ENCODE peak calls at places on chromosomes 13 and 19, in five cellular contexts. U is GM23248, V is pancreas, L is fibroblast of lung, H is AG10803. R is an unnamed sample.

GRCh38 chr13:34863360-34864135 is 78.5 kb upstream of the NBEA start:
- DNase-seq in U (peak), V (no peak), L (peak), H (peak), R (no peak)

GRCh38 chr13:49627831-49628652 is at the start of gene ARL11:
- DNase-seq in U (no peak), V (no peak), L (no peak), H (no peak), R (peak)

GRCh38 chr13:42048625-42049453 is at the start of gene DGKH:
- DNase-seq in U (peak), V (peak), L (peak), H (peak), R (peak)

GRCh38 chr13:22757530-22758120 is 423.2 kb upstream of the SGCG start:
- DNase-seq in U (peak), V (no peak), L (no peak), H (peak), R (no peak)

GRCh38 chr13:85266331-85266730 is 532.9 kb downstream of the SLITRK6 start:
- DNase-seq in U (no peak), V (no peak), L (no peak), H (no peak), R (no peak)

GRCh38 chr19:2433854-2434253 is 6.5 kb upstream of the TIMM13 start:
- DNase-seq in U (no peak), V (no peak), L (no peak), H (no peak), R (no peak)

GRCh38 chr19:56900573-56901097 is 60.1 kb upstream of the PEG3 start:
- DNase-seq in U (no peak), V (no peak), L (no peak), H (no peak), R (no peak)

GRCh38 chr13:46896346-46897138 is at the start of gene HTR2A:
- DNase-seq in U (peak), V (peak), L (peak), H (peak), R (peak)

GRCh38 chr13:19862511-19863313 is 737 bp downstream of the ZMYM5 start:
- DNase-seq in U (peak), V (peak), L (peak), H (peak), R (peak)

GRCh38 chr19:9885077-9885552 is 50.0 kb downstream of the PIN1 start:
- DNase-seq in U (peak), V (no peak), L (peak), H (peak), R (no peak)

GRCh38 chr19:32677657-32678056 is 2.0 kb downstream of the RGS9BP start:
- DNase-seq in U (no peak), V (no peak), L (no peak), H (no peak), R (no peak)

GRCh38 chr19:16360738-16361137 is 36.1 kb downstream of the KLF2 start:
- DNase-seq in U (no peak), V (no peak), L (no peak), H (no peak), R (no peak)

GRCh38 chr19:55676384-55676783 is 1.4 kb downstream of the EPN1 start:
- DNase-seq in U (peak), V (no peak), L (peak), H (peak), R (no peak)

GRCh38 chr19:58398545-58398944 is 3.1 kb downstream of the RNF225 start:
- DNase-seq in U (no peak), V (no peak), L (no peak), H (no peak), R (no peak)

GRCh38 chr13:28375250-28375930 is 119.5 kb downstream of the FLT1 start:
- DNase-seq in U (no peak), V (no peak), L (no peak), H (no peak), R (no peak)

GRCh38 chr13:95201814-95202521 is 99.3 kb downstream of the ABCC4 start:
- DNase-seq in U (no peak), V (no peak), L (peak), H (peak), R (no peak)

GRCh38 chr13:51605698-51606097 is 21.4 kb downstream of the WDFY2 start:
- DNase-seq in U (peak), V (no peak), L (no peak), H (no peak), R (no peak)

GRCh38 chr13:51601601-51602348 is 17.5 kb downstream of the WDFY2 start:
- DNase-seq in U (no peak), V (no peak), L (no peak), H (no peak), R (no peak)

GRCh38 chr13:51600703-51601102 is 16.4 kb downstream of the WDFY2 start:
- DNase-seq in U (no peak), V (no peak), L (no peak), H (no peak), R (no peak)

GRCh38 chr13:51607165-51607564 is 22.9 kb downstream of the WDFY2 start:
- DNase-seq in U (no peak), V (no peak), L (no peak), H (no peak), R (no peak)

DNA sequence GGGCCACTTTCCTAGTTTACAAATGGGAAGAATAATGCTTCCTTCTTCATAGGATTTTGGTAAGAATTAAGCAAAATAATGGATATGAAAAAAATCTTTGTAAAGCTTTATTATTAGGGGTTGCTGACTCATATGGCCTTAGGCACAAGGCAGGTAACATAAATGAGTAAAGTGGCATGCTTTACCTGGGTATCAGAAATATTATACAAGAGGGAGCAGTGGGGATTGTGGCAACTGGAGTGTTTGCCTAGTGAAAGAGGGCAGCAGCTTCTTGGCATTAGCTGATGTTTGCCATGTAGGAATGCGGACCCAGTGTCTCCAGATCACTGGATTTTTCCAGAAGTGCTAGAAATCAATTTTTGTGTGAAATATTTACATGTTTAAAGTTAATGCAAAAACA is 19.5 kb downstream of the WDFY2 start:
- DNase-seq in U (no peak), V (no peak), L (no peak), H (no peak), R (no peak)
- H3K4me3 ChIP-seq in U (no peak), V (no peak), L (no peak), H (no peak), R (no peak)

DNA sequence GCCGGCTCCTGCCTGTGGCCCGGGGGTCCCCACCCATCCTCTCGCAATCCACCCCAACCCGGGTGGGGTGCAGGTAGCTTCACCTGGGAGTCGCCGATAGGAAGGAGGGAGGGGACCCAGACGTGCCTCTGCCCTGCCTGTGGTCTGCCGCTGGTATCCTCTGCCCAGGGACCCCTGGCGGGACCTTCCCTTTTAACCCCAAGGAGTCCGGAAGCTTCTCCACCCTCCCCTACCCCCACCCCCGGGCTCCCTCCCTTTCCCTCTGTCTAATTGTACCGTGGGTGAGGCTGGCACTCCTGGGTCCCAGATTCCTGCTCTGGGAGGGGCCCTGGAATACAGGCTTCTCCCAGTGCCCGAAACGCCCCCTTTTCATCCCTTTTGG is at the start of gene KLK10:
- DNase-seq in U (no peak), V (no peak), L (no peak), H (no peak), R (no peak)
- H3K4me3 ChIP-seq in U (no peak), V (no peak), L (no peak), H (no peak), R (peak)

DNA sequence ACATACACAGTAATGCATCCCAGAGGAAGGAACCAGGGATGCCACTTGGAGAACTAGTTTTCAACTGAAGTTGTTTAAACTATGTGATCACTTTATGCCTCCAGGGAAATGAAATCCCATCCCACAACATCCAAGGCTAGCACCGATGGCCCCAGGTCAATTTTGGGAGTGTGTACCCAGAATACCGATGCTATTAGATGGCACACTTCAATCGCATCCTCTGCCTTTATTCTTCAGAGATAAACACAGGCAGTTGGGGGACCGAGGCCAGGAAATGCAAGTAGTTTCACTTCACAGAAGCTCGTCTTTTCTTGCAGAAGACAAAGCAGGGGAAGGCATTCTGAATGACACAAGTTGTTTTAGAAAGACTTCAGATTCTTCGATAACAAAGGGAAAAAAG is 13.8 kb downstream of the STK24 start:
- DNase-seq in U (peak), V (no peak), L (no peak), H (no peak), R (no peak)
- H3K4me3 ChIP-seq in U (no peak), V (no peak), L (peak), H (peak), R (no peak)

GRCh38 chr19:14390548-14390947 is 9.3 kb downstream of the ADGRE5 start:
- DNase-seq in U (no peak), V (no peak), L (no peak), H (no peak), R (no peak)

GRCh38 chr19:14383556-14383897 is 2.3 kb downstream of the ADGRE5 start:
- DNase-seq in U (peak), V (no peak), L (no peak), H (peak), R (no peak)

GRCh38 chr19:14383898-14384669 is 2.8 kb downstream of the ADGRE5 start:
- DNase-seq in U (peak), V (no peak), L (peak), H (peak), R (no peak)

GRCh38 chr19:14381689-14382474 is 638 bp downstream of the ADGRE5 start:
- DNase-seq in U (peak), V (peak), L (peak), H (peak), R (no peak)

GRCh38 chr19:14385492-14385891 is 4.2 kb downstream of the ADGRE5 start:
- DNase-seq in U (no peak), V (no peak), L (no peak), H (no peak), R (no peak)
- H3K4me3 ChIP-seq in U (no peak), V (no peak), L (no peak), H (no peak), R (peak)

DNA sequence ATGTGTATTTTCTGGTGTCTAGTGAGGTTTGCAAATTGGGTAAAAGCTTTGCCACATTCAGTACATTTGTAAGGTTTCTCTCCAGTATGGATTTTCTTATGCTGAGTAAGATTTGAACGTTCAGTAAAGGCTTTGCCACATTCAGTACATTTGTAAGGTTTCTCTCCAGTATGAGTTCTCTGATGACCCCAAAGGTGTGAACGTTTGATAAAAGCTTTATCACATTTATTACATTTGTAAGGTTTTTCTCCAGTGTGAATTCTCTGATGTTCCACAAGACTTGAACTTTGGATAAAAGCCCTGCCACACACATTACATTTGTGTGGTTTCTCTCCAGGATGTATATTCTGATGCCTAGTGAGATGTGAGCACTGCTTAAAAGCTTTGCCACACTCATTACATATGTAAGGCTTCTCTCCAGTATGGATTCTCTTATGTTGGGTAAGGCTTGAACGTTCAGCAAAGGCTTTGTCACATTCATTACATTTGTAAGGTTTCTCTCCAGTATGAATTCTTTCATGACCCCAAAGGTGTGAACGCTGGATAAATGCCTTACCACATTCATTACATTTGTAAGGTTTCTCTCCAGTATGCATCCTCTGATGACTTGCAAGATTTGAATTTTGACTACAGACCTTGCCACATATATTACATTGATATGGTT is 17.4 kb downstream of the ZNF677 start:
- DNase-seq in U (no peak), V (no peak), L (no peak), H (no peak), R (no peak)
- H3K4me3 ChIP-seq in U (no peak), V (no peak), L (no peak), H (no peak), R (no peak)

DNA sequence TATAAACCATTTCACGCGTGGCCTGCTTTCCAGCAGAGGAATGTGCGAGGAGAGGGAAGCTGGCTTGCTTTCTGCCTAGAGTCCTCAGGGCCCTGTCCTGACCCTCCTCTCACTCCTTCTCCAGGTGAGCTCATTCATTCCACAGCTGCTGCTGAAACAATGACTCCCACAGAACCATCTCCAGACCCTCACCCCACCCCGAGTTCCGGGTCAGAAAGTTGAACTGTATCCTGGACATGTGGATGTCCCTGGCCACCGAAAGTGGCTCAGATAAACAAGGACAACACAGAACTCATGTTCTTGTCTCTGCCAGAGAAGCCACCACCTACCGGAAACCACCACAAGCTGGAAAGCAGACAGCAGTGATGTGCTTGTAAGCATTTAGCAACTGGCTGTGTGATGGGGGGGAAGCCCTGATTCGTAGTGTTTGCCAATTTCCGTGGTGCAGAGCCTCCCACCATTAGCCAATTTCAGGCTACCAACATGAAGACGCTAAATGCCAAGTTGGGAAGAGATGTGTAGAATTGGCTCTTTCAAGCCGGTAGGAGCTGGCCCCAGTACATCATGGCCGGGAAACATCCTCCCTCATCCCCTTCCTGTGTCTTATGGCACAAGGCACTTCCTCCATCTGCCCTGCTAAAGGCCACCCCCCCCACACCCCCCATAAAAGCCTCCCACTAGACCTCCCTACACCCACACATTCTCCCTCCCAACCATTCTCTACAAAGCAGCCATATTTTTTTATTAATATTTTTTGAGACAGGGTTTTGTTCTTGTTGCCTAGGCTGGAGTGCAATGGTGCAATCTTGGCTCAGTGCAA is 5.0 kb downstream of the SYCE2 start:
- DNase-seq in U (peak), V (no peak), L (peak), H (peak), R (no peak)
- H3K4me3 ChIP-seq in U (no peak), V (no peak), L (no peak), H (no peak), R (no peak)

DNA sequence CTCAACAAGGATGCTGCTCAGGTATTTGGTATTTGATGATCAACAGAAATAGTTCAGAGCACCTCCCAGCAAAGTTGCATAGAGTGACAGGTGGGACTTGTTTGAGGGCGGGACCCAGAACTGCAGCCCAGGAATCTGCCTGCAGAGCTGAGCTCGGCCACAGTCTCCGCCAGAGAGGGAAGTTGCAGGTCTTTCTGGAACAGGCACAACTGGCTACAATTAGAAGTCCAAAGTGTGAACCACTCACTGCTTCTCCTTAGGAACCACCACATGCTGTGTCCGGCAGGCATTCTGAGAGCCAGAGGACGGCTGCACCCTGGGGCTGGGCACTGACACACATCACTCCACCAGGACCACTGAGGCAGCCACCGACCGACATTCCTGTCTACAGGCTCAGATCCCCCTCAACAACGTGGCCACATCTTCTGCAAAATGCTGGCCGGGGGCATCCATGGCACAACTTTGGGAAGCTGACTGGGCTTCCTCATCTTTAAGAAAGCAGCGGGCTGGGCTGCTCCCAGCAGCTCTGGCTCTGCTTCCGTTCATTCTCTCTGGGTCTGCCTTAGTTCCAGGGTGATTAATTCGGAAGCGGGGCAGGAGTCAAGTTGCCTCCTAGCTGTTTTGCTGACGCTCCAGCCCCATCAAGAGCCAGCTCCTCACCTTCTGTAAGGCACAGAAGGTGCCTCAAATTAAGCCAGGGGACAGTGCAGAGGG is 918 bp downstream of the SLC15A1 start:
- DNase-seq in U (peak), V (no peak), L (peak), H (peak), R (no peak)
- H3K4me3 ChIP-seq in U (peak), V (peak), L (peak), H (peak), R (peak)

GRCh38 chr19:44111910-44112463 is 1.2 kb upstream of the ZNF225 start:
- DNase-seq in U (peak), V (no peak), L (peak), H (peak), R (no peak)
- H3K4me3 ChIP-seq in U (peak), V (no peak), L (peak), H (peak), R (peak)

GRCh38 chr19:11130824-11131455 is 24.6 kb downstream of the SPC24 start:
- DNase-seq in U (peak), V (peak), L (peak), H (peak), R (peak)

GRCh38 chr19:11136400-11137101 is 19.0 kb downstream of the SPC24 start:
- DNase-seq in U (no peak), V (no peak), L (peak), H (no peak), R (no peak)

GRCh38 chr19:11127905-11128304 is 27.7 kb downstream of the SPC24 start:
- DNase-seq in U (no peak), V (no peak), L (no peak), H (no peak), R (no peak)

GRCh38 chr19:11125994-11126685 is 29.4 kb downstream of the SPC24 start:
- DNase-seq in U (peak), V (peak), L (peak), H (peak), R (peak)

GRCh38 chr19:11131471-11131870 is 24.1 kb downstream of the SPC24 start:
- DNase-seq in U (no peak), V (no peak), L (no peak), H (no peak), R (no peak)
- H3K4me3 ChIP-seq in U (no peak), V (no peak), L (no peak), H (no peak), R (no peak)

R was measured in upper lobe of right lung.